ENCODE peak calls at places on chromosomes 7 and 10, in six cellular contexts. Q is A549, K is Peyer's patch, T is tibial nerve, L is heart left ventricle, E is HCT116. C is an unnamed sample.

GRCh38 chr10:13347235-13348156 is 597 bp downstream of the SEPHS1 start:
- DNase-seq in K (peak; percentile 79), T (peak; percentile 65), L (peak; percentile 88), E (peak; percentile 41), Q (peak; percentile 69), C (peak; percentile 88)

GRCh38 chr10:34875061-34875460 is 60.0 kb upstream of the PARD3 start:
- DNase-seq in L (no peak), Q (no peak), E (no peak), T (no peak), K (no peak), C (no peak)

GRCh38 chr10:48701139-48701901 is 16.6 kb downstream of the WDFY4 start:
- DNase-seq in Q (no peak), L (no peak), K (no peak), E (no peak), T (no peak), C (peak; percentile 12)

GRCh38 chr7:86904949-86905834 is 154.3 kb downstream of the ELAPOR2 start:
- DNase-seq in T (no peak), K (no peak), Q (peak; percentile 1), E (no peak), L (no peak), C (peak; percentile 37)

GRCh38 chr10:102714621-102715455 is at the start of gene SFXN2:
- DNase-seq in L (no peak), Q (no peak), T (no peak), E (no peak), K (peak; percentile 59), C (peak; percentile 63)

GRCh38 chr7:140036224-140036651 is 26.5 kb downstream of the PARP12 start:
- DNase-seq in E (no peak), K (peak; percentile 15), L (no peak), T (no peak), Q (no peak), C (no peak)

GRCh38 chr7:124765401-124766352 is at the start of gene GPR37:
- DNase-seq in E (peak; percentile 32), L (peak; percentile 26), T (no peak), K (no peak), Q (peak; percentile 68), C (peak; percentile 42)

GRCh38 chr7:509426-509825 is 10.2 kb downstream of the PDGFA start:
- DNase-seq in E (no peak), T (no peak), K (no peak), Q (no peak), L (peak; percentile 14), C (no peak)

GRCh38 chr7:55309040-55309991 is 55.8 kb upstream of the LANCL2 start:
- DNase-seq in Q (no peak), E (no peak), K (peak; percentile 22), T (no peak), L (no peak), C (no peak)

GRCh38 chr10:89478739-89479116 is 56.7 kb downstream of the SLC16A12 start:
- DNase-seq in T (no peak), E (no peak), L (no peak), K (no peak), Q (no peak), C (no peak)

GRCh38 chr10:24480447-24480846 is 243.2 kb downstream of the ARHGAP21 start:
- DNase-seq in T (no peak), E (no peak), K (no peak), L (no peak), Q (no peak), C (no peak)

GRCh38 chr7:103632005-103632639 is 186.1 kb upstream of the SLC26A5 start:
- DNase-seq in Q (no peak), E (no peak), K (no peak), T (no peak), L (no peak), C (no peak)

GRCh38 chr10:74255800-74256422 is 104.9 kb downstream of the ADK start:
- DNase-seq in T (no peak), Q (no peak), K (no peak), L (no peak), E (no peak), C (no peak)

GRCh38 chr7:23065974-23066373 is 39.6 kb upstream of the KLHL7 start:
- DNase-seq in T (no peak), E (no peak), L (no peak), Q (no peak), K (no peak), C (no peak)

GRCh38 chr7:135712182-135712782 is 15.7 kb downstream of the SLC13A4 start:
- DNase-seq in T (no peak), K (no peak), E (no peak), Q (no peak), L (no peak), C (no peak)

GRCh38 chr10:79352035-79352595 is 4.8 kb downstream of the PPIF start:
- DNase-seq in T (no peak), L (peak; percentile 24), Q (no peak), E (no peak), K (no peak), C (no peak)

GRCh38 chr7:155343661-155344121 is 46.0 kb downstream of the INSIG1 start:
- DNase-seq in Q (no peak), K (no peak), T (no peak), L (no peak), E (no peak), C (no peak)

GRCh38 chr10:69492091-69492745 is 41.0 kb downstream of the TSPAN15 start:
- DNase-seq in E (no peak), Q (no peak), T (no peak), K (no peak), L (no peak), C (no peak)

GRCh38 chr10:98572594-98572993 is 125.9 kb upstream of the HPS1 start:
- DNase-seq in K (no peak), Q (no peak), E (no peak), L (no peak), T (no peak), C (no peak)

GRCh38 chr7:13061115-13061514 is 373.7 kb downstream of the ARL4A start:
- DNase-seq in T (no peak), Q (no peak), K (no peak), L (no peak), E (no peak), C (no peak)

GRCh38 chr7:29424984-29425309 is 138.7 kb upstream of the PRR15 start:
- DNase-seq in K (no peak), L (no peak), Q (no peak), E (no peak), T (no peak), C (no peak)

GRCh38 chr7:132878228-132878919 is 203.5 kb downstream of the CHCHD3 start:
- DNase-seq in E (no peak), K (no peak), Q (no peak), L (no peak), T (no peak), C (no peak)

GRCh38 chr7:106285051-106285800 is 443 bp upstream of the NAMPT start:
- DNase-seq in Q (peak; percentile 77), K (peak; percentile 98), T (peak; percentile 97), L (peak; percentile 99), E (peak; percentile 96), C (peak; percentile 97)
- TF ChIP-seq POLR2A in Q (peak; percentile 46), K (peak; percentile 86), T (peak; percentile 84), L (peak; percentile 75), E (peak; percentile 70), C (peak; percentile 76)

DNA sequence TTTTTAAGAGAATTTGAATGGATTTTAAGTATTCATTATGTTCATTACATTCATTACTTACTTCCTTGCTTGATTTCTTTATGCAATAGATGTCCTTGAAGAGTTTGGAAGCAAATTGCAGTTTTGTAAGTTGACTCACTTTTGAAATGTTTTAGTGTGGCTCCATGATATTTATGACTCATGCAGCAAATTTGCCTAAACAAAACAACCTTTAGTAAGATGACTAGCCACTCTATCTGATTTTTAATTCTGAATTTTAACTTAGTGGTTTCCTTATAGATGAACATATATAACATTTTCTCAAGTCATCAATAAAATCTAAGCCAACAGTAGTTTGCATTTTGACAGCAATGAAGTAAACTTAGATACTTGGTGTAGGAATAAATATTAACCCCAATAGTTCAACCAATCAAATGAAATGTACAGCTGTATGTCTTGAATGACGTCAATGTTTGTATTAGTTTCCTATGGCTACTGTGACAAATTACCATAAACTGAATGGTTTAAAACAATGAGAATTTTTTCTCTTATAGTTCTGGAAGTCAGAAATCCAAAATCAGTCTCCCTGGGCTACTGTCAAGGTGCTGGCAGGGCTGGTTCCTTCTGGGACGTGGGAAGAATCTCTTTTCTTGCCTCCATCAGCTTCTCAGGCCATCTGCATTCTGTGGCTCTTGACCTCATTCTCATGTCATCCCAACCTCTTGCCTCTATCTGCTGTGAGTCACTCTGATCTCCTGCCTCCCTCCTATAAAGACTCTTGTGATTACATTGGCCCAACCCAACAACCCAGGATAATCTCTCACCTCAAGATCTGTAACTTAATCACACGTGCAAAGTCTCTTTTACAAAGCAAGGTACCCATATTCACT is 73.4 kb downstream of the AHR start:
- DNase-seq in K (no peak), Q (peak; percentile 77), L (no peak), E (peak; percentile 57), T (no peak), C (no peak)
- TF ChIP-seq POLR2A in K (no peak), Q (no peak), L (no peak), E (no peak), T (no peak), C (no peak)

DNA sequence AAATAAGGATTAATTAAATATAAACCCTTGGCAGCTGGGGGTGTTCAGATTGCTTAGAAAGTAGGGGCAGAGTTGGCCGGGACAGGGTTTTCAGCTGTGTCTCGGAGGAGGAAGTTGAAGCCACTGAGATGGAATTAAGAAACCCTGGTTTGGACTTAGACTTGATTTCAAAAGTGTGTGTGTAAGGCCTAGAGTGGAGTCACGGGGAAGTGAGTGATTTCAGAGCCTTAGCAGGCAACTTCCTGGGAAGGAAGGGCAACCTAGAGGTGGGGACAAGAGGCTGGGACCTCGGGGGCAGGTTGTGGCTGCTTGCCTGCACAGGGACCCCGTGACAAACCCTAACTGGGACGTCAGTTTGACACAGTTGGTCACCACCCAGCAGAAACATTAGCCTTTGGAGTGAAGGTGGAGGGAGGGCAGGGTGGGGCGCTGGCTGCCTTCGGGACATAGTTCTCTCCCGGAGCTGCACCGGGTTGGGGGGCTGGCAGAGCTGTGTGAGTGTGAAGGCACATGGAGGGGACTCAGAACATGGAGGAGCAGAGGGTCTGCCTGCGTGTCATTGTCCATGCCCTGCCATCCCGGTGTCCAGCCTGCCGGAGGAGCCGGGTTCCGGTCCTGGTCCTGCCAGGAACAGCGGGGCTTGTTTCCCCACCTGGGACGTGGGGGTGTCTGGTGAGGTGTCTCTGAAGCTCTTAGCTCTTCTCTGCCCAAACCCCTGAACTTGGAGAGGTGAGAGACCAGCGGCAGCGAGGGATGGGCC is 1.8 kb downstream of the BRI3 start:
- DNase-seq in K (no peak), E (no peak), Q (no peak), L (peak; percentile 64), T (no peak), C (no peak)
- TF ChIP-seq POLR2A in K (peak; percentile 84), E (no peak), Q (no peak), L (peak; percentile 29), T (peak; percentile 39), C (no peak)

GRCh38 chr10:12041766-12042408 is 722 bp downstream of the UPF2 start:
- DNase-seq in K (peak; percentile 61), Q (peak; percentile 16), T (no peak), E (no peak), L (no peak), C (peak; percentile 77)
- TF ChIP-seq POLR2A in K (no peak), Q (no peak), T (no peak), E (no peak), L (no peak), C (peak; percentile 38)

C was measured in erythroblast.